ENCODE peak calls at places on chromosomes 12 and 14, in five cellular contexts. S, Y, R, U and T are unnamed samples.

GRCh38 chr12:57208946-57209282 is 7.7 kb upstream of the NXPH4 start:
- DNase-seq in S (no peak), Y (no peak), R (no peak), U (no peak), T (no peak)

GRCh38 chr12:77720258-77720657 is 110.4 kb upstream of the NAV3 start:
- DNase-seq in S (no peak), Y (no peak), R (no peak), U (peak; percentile 16), T (peak; percentile 24)

GRCh38 chr12:126663304-126664094 is 1598.3 kb downstream of the AACS start:
- DNase-seq in S (no peak), Y (peak; percentile 14), R (no peak), U (peak; percentile 75), T (peak; percentile 68)

GRCh38 chr12:52788111-52788875 is 7.6 kb downstream of the KRT3 start:
- DNase-seq in S (no peak), Y (no peak), R (no peak), U (no peak), T (no peak)

GRCh38 chr12:3204716-3205617 is 127.8 kb downstream of the TSPAN9 start:
- DNase-seq in S (no peak), Y (no peak), R (no peak), U (no peak), T (no peak)

GRCh38 chr14:28077005-28077404 is 689.6 kb upstream of the FOXG1 start:
- DNase-seq in S (no peak), Y (no peak), R (no peak), U (no peak), T (no peak)

GRCh38 chr12:58540480-58541299 is 379.6 kb downstream of the LRIG3 start:
- DNase-seq in S (peak; percentile 78), Y (peak; percentile 74), R (peak; percentile 83), U (peak; percentile 92), T (peak; percentile 92)

GRCh38 chr14:61284001-61284400 is 2.9 kb upstream of the TMEM30B start:
- DNase-seq in S (peak; percentile 6), Y (no peak), R (no peak), U (no peak), T (no peak)

GRCh38 chr14:35335388-35336092 is 43.4 kb downstream of the PSMA6 start:
- DNase-seq in S (no peak), Y (no peak), R (no peak), U (no peak), T (no peak)

GRCh38 chr14:69685217-69685616 is 73.8 kb downstream of the SUSD6 start:
- DNase-seq in S (no peak), Y (no peak), R (peak; percentile 59), U (no peak), T (no peak)

GRCh38 chr12:51848843-51849735 is 571 bp upstream of the FIGNL2 start:
- DNase-seq in S (no peak), Y (peak; percentile 74), R (no peak), U (peak; percentile 89), T (peak; percentile 76)

GRCh38 chr14:35257809-35258208 is 34.4 kb upstream of the PSMA6 start:
- DNase-seq in S (no peak), Y (no peak), R (peak; percentile 43), U (no peak), T (no peak)

GRCh38 chr14:34650786-34651584 is 21.0 kb upstream of the SNX6 start:
- DNase-seq in S (no peak), Y (no peak), R (peak; percentile 100), U (no peak), T (no peak)

GRCh38 chr14:100289916-100290606 is 16.2 kb downstream of the SLC25A29 start:
- DNase-seq in S (no peak), Y (no peak), R (no peak), U (no peak), T (no peak)

GRCh38 chr14:96634896-96635295 is 132.7 kb downstream of the PAPOLA start:
- DNase-seq in S (no peak), Y (no peak), R (no peak), U (no peak), T (no peak)

GRCh38 chr12:12803186-12803585 is 10.0 kb upstream of the DDX47 start:
- DNase-seq in S (peak; percentile 90), Y (no peak), R (peak; percentile 92), U (no peak), T (peak; percentile 29)

GRCh38 chr12:52361553-52361952 is 5.7 kb downstream of the KRT85 start:
- DNase-seq in S (no peak), Y (no peak), R (no peak), U (no peak), T (no peak)

GRCh38 chr12:50117057-50117622 is 5.1 kb downstream of the COX14 start:
- DNase-seq in S (no peak), Y (no peak), R (no peak), U (no peak), T (no peak)

GRCh38 chr12:21350975-21351374 is 16.3 kb upstream of the SLCO1A2 start:
- DNase-seq in S (no peak), Y (no peak), R (no peak), U (no peak), T (no peak)

GRCh38 chr14:96204151-96205058 is at the start of gene BDKRB2:
- DNase-seq in S (no peak), Y (peak; percentile 62), R (peak; percentile 79), U (peak; percentile 88), T (peak; percentile 86)

GRCh38 chr12:105561981-105562726 is 231.7 kb downstream of the C12orf75 start:
- DNase-seq in S (no peak), Y (no peak), R (peak; percentile 91), U (no peak), T (peak; percentile 6)

GRCh38 chr14:65748796-65749195 is 336.3 kb downstream of the FUT8 start:
- DNase-seq in S (no peak), Y (no peak), R (no peak), U (no peak), T (no peak)

GRCh38 chr14:102481371-102481770 is 28.2 kb downstream of the ANKRD9 start:
- DNase-seq in S (no peak), Y (no peak), R (no peak), U (no peak), T (no peak)

GRCh38 chr14:85439696-85440328 is 90.1 kb upstream of the FLRT2 start:
- DNase-seq in S (no peak), Y (no peak), R (peak; percentile 79), U (no peak), T (no peak)

GRCh38 chr14:33686218-33686617 is 264.7 kb downstream of the EGLN3 start:
- DNase-seq in S (no peak), Y (no peak), R (peak; percentile 92), U (no peak), T (no peak)

GRCh38 chr14:101476258-101476930 is 84.9 kb upstream of the DIO3 start:
- DNase-seq in S (no peak), Y (no peak), R (no peak), U (no peak), T (no peak)

GRCh38 chr12:116524964-116525379 is 34.2 kb upstream of the MAP1LC3B2 start:
- DNase-seq in S (no peak), Y (no peak), R (peak; percentile 73), U (peak; percentile 60), T (peak; percentile 83)

DNA sequence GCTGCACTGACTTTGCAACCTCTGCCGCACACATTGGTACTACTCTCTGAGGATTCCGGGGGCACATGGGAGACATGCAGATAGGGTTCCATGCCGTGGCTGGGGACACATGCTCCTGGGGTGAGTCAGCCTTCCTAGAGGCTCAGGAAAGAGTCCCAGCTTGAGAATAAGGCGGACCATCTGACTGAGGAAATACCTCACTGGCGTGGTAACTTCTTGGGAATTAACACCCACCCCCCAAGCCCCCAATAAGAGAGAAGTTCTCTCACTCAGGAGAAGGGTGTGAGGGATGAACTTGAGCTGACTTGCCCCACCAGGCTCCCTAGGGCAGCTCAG is 23.2 kb downstream of the PLXNC1 start:
- DNase-seq in S (no peak), Y (no peak), R (peak; percentile 43), U (no peak), T (no peak)
- H3K27ac ChIP-seq in S (peak overlapping the region; percentile 95), Y (no peak overlapping the region), R (no peak overlapping the region), U (no peak overlapping the region), T (no peak overlapping the region)

GRCh38 chr12:120762093-120762492 is 36.5 kb downstream of the ACADS start:
- DNase-seq in S (no peak), Y (no peak), R (peak; percentile 32), U (no peak), T (no peak)

GRCh38 chr12:120767071-120768024 is 41.7 kb downstream of the ACADS start:
- DNase-seq in S (no peak), Y (no peak), R (no peak), U (no peak), T (no peak)

GRCh38 chr12:120763250-120763649 is 37.6 kb downstream of the ACADS start:
- DNase-seq in S (no peak), Y (no peak), R (no peak), U (no peak), T (no peak)

GRCh38 chr12:120764766-120765165 is 39.1 kb downstream of the ACADS start:
- DNase-seq in S (no peak), Y (no peak), R (no peak), U (no peak), T (no peak)

DNA sequence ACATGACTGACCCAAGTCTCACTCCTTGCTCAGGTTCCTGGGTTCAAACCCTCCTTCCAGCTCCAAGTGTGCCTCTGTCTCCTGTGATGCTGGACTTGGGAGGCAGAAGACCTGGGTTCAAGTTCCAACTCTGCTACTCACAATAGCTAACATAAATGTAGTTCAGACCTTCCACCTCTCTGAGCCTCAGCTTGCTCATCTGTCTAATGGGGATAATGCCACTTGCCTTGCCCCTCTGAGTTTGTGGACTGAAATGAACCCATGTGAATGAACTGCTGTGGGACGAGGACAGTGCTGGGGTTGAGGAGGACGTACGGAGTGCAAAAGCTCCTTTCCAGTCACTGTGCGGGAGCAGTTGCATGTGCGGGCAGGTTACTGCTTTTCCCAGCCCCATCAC is 40.9 kb downstream of the ACADS start:
- DNase-seq in S (no peak), Y (no peak), R (no peak), U (no peak), T (no peak)
- H3K36me3 ChIP-seq in S (no peaks in the 10 kb centered on the region), Y (peaks cover 76% of the 10 kb centered on the region), R (peaks cover 12% of the 10 kb centered on the region), U (no peaks in the 10 kb centered on the region), T (peaks cover 3% of the 10 kb centered on the region)

GRCh38 chr12:59940676-59941342 is 345.0 kb downstream of the SLC16A7 start:
- DNase-seq in S (no peak), Y (no peak), R (peak; percentile 13), U (no peak), T (no peak)
- H3K4me2 ChIP-seq in S (no peak overlapping the region), Y (no peak overlapping the region), R (no peak overlapping the region), U (no peak overlapping the region), T (no peak overlapping the region)

GRCh38 chr12:132485619-132486018 is 4.3 kb upstream of the FBRSL1 start:
- DNase-seq in S (no peak), Y (no peak), R (no peak), U (no peak), T (no peak)

GRCh38 chr12:132486168-132486567 is 3.8 kb upstream of the FBRSL1 start:
- DNase-seq in S (no peak), Y (no peak), R (no peak), U (no peak), T (no peak)

GRCh38 chr12:132486576-132486975 is 3.4 kb upstream of the FBRSL1 start:
- DNase-seq in S (no peak), Y (no peak), R (no peak), U (no peak), T (no peak)

GRCh38 chr12:132488127-132489077 is 1.5 kb upstream of the FBRSL1 start:
- DNase-seq in S (no peak), Y (no peak), R (no peak), U (peak; percentile 28), T (no peak)

DNA sequence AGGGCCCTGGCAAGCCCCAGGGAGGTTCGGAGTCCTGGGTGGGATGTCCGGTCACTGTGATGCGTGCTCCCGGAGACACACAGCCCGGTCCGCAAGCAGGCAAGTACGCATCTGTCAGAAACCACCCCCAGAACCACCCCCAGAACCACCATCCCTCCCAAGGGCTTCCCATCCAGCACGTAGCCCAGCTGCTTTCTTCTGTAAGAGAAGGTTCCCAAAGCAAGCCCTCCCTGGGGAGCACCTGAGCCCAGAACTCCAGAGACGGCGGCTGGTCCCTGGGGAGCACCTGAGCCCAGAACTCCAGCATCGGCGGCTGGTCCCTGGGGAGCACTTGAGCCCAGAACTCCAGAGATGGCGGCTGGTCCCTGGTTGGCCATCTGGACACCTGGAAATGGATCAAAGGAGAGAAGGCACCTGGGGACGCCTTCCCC is 2.6 kb upstream of the FBRSL1 start:
- DNase-seq in S (no peak), Y (no peak), R (no peak), U (no peak), T (no peak)
- H3K27ac ChIP-seq in S (no peak overlapping the region), Y (no peak overlapping the region), R (no peak overlapping the region), U (no peak overlapping the region), T (no peak overlapping the region)